ENCODE peak calls at places on chromosomes 7 and 10, in four cellular contexts. H is A549, I is WTC11, F is K562. D is an unnamed sample.

GRCh38 chr7:1979591-1980560 is 252.9 kb downstream of the MAD1L1 start:
- DNase-seq in F (peak; percentile 27), H (no peak), I (peak; percentile 75), D (no peak)

GRCh38 chr10:6148251-6148691 is 54.5 kb upstream of the PFKFB3 start:
- DNase-seq in F (no peak), H (no peak), I (no peak), D (no peak)

GRCh38 chr7:26857534-26858228 is 6.7 kb downstream of the SKAP2 start:
- DNase-seq in I (peak; percentile 61), H (no peak), F (no peak), D (no peak)

GRCh38 chr7:108094375-108094774 is 35.8 kb downstream of the LAMB4 start:
- DNase-seq in F (no peak), H (no peak), I (no peak), D (no peak)

GRCh38 chr10:48945441-48946143 is 6.0 kb upstream of the LRRC18 start:
- DNase-seq in I (no peak), F (no peak), H (no peak), D (no peak)

GRCh38 chr7:77409005-77409738 is 7.0 kb downstream of the GSAP start:
- DNase-seq in I (no peak), F (no peak), H (no peak), D (peak; percentile 95)

GRCh38 chr10:101444058-101444457 is 90.1 kb downstream of the BTRC start:
- DNase-seq in F (no peak), I (no peak), H (peak; percentile 14), D (peak; percentile 4)

GRCh38 chr7:25857376-25858067 is 294.5 kb upstream of the NFE2L3 start:
- DNase-seq in H (peak; percentile 35), I (peak; percentile 56), F (peak; percentile 67), D (no peak)

GRCh38 chr10:1102392-1102791 is 46.2 kb downstream of the WDR37 start:
- DNase-seq in I (no peak), F (no peak), H (no peak), D (no peak)

GRCh38 chr10:88045116-88045515 is 181.7 kb downstream of the PTEN start:
- DNase-seq in I (no peak), F (no peak), H (no peak), D (no peak)

GRCh38 chr7:29329686-29330085 is 135.1 kb downstream of the CHN2 start:
- DNase-seq in F (no peak), I (no peak), H (no peak), D (no peak)

GRCh38 chr7:157520249-157520648 is 183.4 kb downstream of the DNAJB6 start:
- DNase-seq in I (peak; percentile 2), F (no peak), H (no peak), D (no peak)

GRCh38 chr10:113475381-113475807 is 77.5 kb upstream of the HABP2 start:
- DNase-seq in H (no peak), F (no peak), I (no peak), D (no peak)

GRCh38 chr10:6494934-6495592 is 85.0 kb downstream of the PRKCQ start:
- DNase-seq in H (no peak), I (no peak), F (no peak), D (no peak)

GRCh38 chr10:61503051-61503450 is 49.9 kb upstream of the TMEM26 start:
- DNase-seq in I (no peak), F (no peak), H (no peak), D (no peak)

GRCh38 chr7:117839507-117839906 is 33.7 kb downstream of the CTTNBP2 start:
- DNase-seq in H (no peak), I (no peak), F (no peak), D (no peak)

GRCh38 chr7:113188396-113188795 is 70.0 kb upstream of the SMIM30 start:
- DNase-seq in F (no peak), I (no peak), H (no peak), D (no peak)

GRCh38 chr7:91416485-91416884 is 152.3 kb downstream of the FZD1 start:
- DNase-seq in I (no peak), F (no peak), H (no peak), D (no peak)

GRCh38 chr10:16386855-16387254 is 50.0 kb upstream of the PTER start:
- DNase-seq in F (no peak), I (peak; percentile 40), H (no peak), D (no peak)

GRCh38 chr10:91313761-91314520 is 93.5 kb downstream of the PCGF5 start:
- DNase-seq in F (no peak), H (no peak), I (no peak), D (no peak)

GRCh38 chr10:126905776-126906703 is 812 bp downstream of the DOCK1 start:
- DNase-seq in I (peak; percentile 60), F (no peak), H (peak; percentile 36), D (peak; percentile 41)

GRCh38 chr7:29969706-29970105 is 19.9 kb downstream of the SCRN1 start:
- DNase-seq in I (no peak), F (no peak), H (no peak), D (no peak)

GRCh38 chr7:98661607-98662006 is 44.5 kb downstream of the NPTX2 start:
- DNase-seq in H (no peak), I (no peak), F (no peak), D (no peak)

GRCh38 chr10:131834152-131834810 is 66.5 kb upstream of the PPP2R2D start:
- DNase-seq in H (no peak), F (no peak), I (peak; percentile 5), D (no peak)

GRCh38 chr7:651032-651728 is 75.3 kb upstream of the DNAAF5 start:
- DNase-seq in H (no peak), I (no peak), F (no peak), D (no peak)

GRCh38 chr7:21261627-21262564 is 166.0 kb upstream of the SP4 start:
- DNase-seq in H (peak; percentile 16), I (peak; percentile 58), F (peak; percentile 56), D (peak; percentile 32)

GRCh38 chr7:110541962-110542361 is 549.0 kb upstream of the LRRN3 start:
- DNase-seq in I (no peak), F (no peak), H (no peak), D (no peak)

GRCh38 chr10:64880546-64880945 is 1359.3 kb downstream of the REEP3 start:
- DNase-seq in I (no peak), H (no peak), F (no peak), D (no peak)

GRCh38 chr10:69457771-69458237 is 6.5 kb downstream of the TSPAN15 start:
- DNase-seq in I (no peak), F (peak; percentile 30), H (no peak), D (no peak)

GRCh38 chr10:97508342-97508741 is 9.6 kb downstream of the UBTD1 start:
- DNase-seq in F (no peak), H (no peak), I (no peak), D (no peak)

GRCh38 chr10:128701381-128701780 is 575.2 kb upstream of the MKI67 start:
- DNase-seq in F (no peak), I (no peak), H (no peak), D (no peak)

GRCh38 chr7:8433477-8434289 is at the start of gene NXPH1:
- DNase-seq in H (peak; percentile 20), I (peak; percentile 68), F (peak; percentile 59), D (peak; percentile 37)
- TF ChIP-seq NR3C1 in H (no peak), I (no peak), F (no peak), D (no peak)

GRCh38 chr7:95404316-95404715 is 8.1 kb upstream of the PON3 start:
- DNase-seq in H (no peak), F (no peak), I (no peak), D (no peak)
- TF ChIP-seq NR3C1 in H (no peak), F (no peak), I (no peak), D (no peak)

GRCh38 chr7:43296306-43296705 is 183.9 kb downstream of the HECW1 start:
- DNase-seq in H (peak; percentile 18), F (peak; percentile 30), I (no peak), D (peak; percentile 17)
- TF ChIP-seq NR3C1 in H (no peak), F (no peak), I (no peak), D (no peak)

DNA sequence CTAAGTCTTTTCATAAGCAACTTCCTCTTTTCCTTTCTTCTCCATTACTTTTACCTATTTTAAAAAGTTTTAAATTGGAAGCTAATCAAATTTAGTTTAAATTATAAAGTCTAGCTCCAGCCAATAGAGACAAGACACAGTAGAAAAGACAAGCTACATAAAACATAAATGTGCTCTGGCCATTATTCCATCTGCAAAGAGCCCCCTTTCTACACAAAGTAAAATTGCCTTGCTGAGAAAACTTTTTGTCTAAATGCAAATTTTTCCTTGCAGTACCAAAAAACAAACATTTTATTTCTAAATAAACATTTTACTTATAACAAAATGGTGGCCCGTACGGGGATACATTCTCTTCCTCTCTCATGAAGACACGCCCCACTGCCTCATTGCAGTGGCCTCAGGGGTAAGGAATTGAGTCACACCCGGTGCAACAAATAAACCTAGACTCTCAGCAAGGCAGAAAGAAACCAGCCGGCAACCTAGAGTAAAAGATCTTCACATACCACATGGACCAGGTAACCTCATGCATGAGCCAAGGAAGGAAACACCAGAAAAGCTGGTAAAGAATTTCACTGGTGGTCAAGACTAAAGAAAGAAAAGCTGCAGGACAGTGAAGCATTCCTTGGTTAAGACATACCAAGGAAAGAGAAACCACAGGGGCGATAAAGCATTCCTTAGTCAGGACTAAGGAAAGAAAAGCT is 71.6 kb upstream of the ZNF746 start:
- DNase-seq in I (no peak), H (no peak), F (no peak), D (no peak)
- TF ChIP-seq NR3C1 in I (no peak), H (no peak), F (no peak), D (no peak)

D was measured in HepG2.